ENCODE peak calls at places on chromosomes 11 and 22, in seven cellular contexts. V is naive thymus-derived CD4-positive, alpha-beta T cell; N is K562; D is mesendoderm; S is sigmoid colon; Q is CD8-positive, alpha-beta T cell; M is cardiac muscle cell. J is an unnamed sample.

GRCh38 chr11:16814410-16815046 is 76.1 kb downstream of the C11orf58 start:
- DNase-seq in V (no peak), N (no peak), D (no peak), S (peak; percentile 48), Q (no peak), M (no peak), J (no peak)

GRCh38 chr11:72584293-72584921 is 89.8 kb downstream of the PDE2A start:
- DNase-seq in V (peak; percentile 47), N (no peak), D (peak; percentile 56), S (peak; percentile 83), Q (peak; percentile 61), M (peak; percentile 9), J (peak; percentile 22)

GRCh38 chr22:42430486-42431125 is 1.6 kb downstream of the NFAM1 start:
- DNase-seq in V (no peak), N (no peak), D (no peak), S (no peak), Q (no peak), M (no peak), J (no peak)

GRCh38 chr11:35418282-35418846 is 994 bp downstream of the SLC1A2 start:
- DNase-seq in V (no peak), N (no peak), D (peak; percentile 53), S (no peak), Q (no peak), M (peak; percentile 15), J (no peak)

GRCh38 chr22:28128827-28129226 is 209.8 kb upstream of the PITPNB start:
- DNase-seq in V (no peak), N (no peak), D (no peak), S (no peak), Q (no peak), M (no peak), J (no peak)

GRCh38 chr11:7450836-7451235 is 34.5 kb upstream of the OLFML1 start:
- DNase-seq in V (no peak), N (no peak), D (no peak), S (no peak), Q (no peak), M (no peak), J (no peak)

GRCh38 chr11:46275964-46276641 is 1.4 kb upstream of the CREB3L1 start:
- DNase-seq in V (no peak), N (no peak), D (no peak), S (no peak), Q (no peak), M (no peak), J (no peak)

GRCh38 chr11:85737738-85738137 is 51.7 kb upstream of the CCDC89 start:
- DNase-seq in V (no peak), N (no peak), D (peak; percentile 36), S (no peak), Q (peak; percentile 16), M (peak; percentile 44), J (peak; percentile 46)

GRCh38 chr11:108193725-108194124 is 28.7 kb downstream of the NPAT start:
- DNase-seq in V (no peak), N (no peak), D (no peak), S (no peak), Q (no peak), M (no peak), J (no peak)

GRCh38 chr11:66617148-66617814 is 851 bp downstream of the RBM14 start:
- DNase-seq in V (peak; percentile 30), N (no peak), D (no peak), S (peak; percentile 89), Q (no peak), M (peak; percentile 78), J (peak; percentile 35)

GRCh38 chr11:117808768-117809167 is 11.8 kb upstream of the DSCAML1 start:
- DNase-seq in V (no peak), N (peak; percentile 36), D (no peak), S (no peak), Q (no peak), M (no peak), J (no peak)

GRCh38 chr22:23828800-23829680 is 9.8 kb downstream of the DERL3 start:
- DNase-seq in V (no peak), N (no peak), D (no peak), S (peak; percentile 57), Q (no peak), M (no peak), J (no peak)

GRCh38 chr11:46212720-46213119 is 64.7 kb upstream of the CREB3L1 start:
- DNase-seq in V (no peak), N (no peak), D (no peak), S (no peak), Q (no peak), M (no peak), J (no peak)

GRCh38 chr11:69799582-69799981 is 19.6 kb downstream of the FGF3 start:
- DNase-seq in V (no peak), N (peak; percentile 67), D (peak; percentile 88), S (no peak), Q (no peak), M (no peak), J (no peak)

GRCh38 chr11:96464695-96465307 is 75.0 kb downstream of the JRKL start:
- DNase-seq in V (peak; percentile 63), N (peak; percentile 78), D (peak; percentile 88), S (no peak), Q (peak; percentile 4), M (peak; percentile 81), J (peak; percentile 58)

GRCh38 chr11:46253258-46254134 is 24.0 kb upstream of the CREB3L1 start:
- DNase-seq in V (no peak), N (no peak), D (no peak), S (no peak), Q (no peak), M (no peak), J (no peak)

GRCh38 chr22:19984201-19984753 is 32.3 kb downstream of the ARVCF start:
- DNase-seq in V (no peak), N (peak; percentile 73), D (peak; percentile 79), S (peak; percentile 84), Q (no peak), M (no peak), J (no peak)

GRCh38 chr11:11916981-11917399 is 75.2 kb downstream of the USP47 start:
- DNase-seq in V (no peak), N (no peak), D (peak; percentile 61), S (no peak), Q (no peak), M (no peak), J (no peak)

GRCh38 chr11:35332524-35332923 is 86.8 kb downstream of the SLC1A2 start:
- DNase-seq in V (no peak), N (no peak), D (no peak), S (no peak), Q (no peak), M (no peak), J (no peak)

GRCh38 chr22:38172489-38173155 is 9.0 kb downstream of the PLA2G6 start:
- DNase-seq in V (no peak), N (no peak), D (no peak), S (peak; percentile 68), Q (peak; percentile 73), M (no peak), J (no peak)

GRCh38 chr22:42519544-42520237 is at the start of gene RRP7A:
- DNase-seq in V (peak; percentile 79), N (peak; percentile 88), D (peak; percentile 71), S (peak; percentile 87), Q (peak; percentile 83), M (peak; percentile 84), J (peak; percentile 76)

GRCh38 chr11:130523609-130524008 is 75.2 kb downstream of the ADAMTS15 start:
- DNase-seq in V (no peak), N (no peak), D (no peak), S (peak; percentile 77), Q (no peak), M (no peak), J (no peak)

GRCh38 chr11:128251140-128251539 is 336.2 kb downstream of the ETS1 start:
- DNase-seq in V (no peak), N (no peak), D (no peak), S (no peak), Q (no peak), M (no peak), J (no peak)

GRCh38 chr11:128250482-128250881 is 336.9 kb downstream of the ETS1 start:
- DNase-seq in V (no peak), N (no peak), D (no peak), S (no peak), Q (no peak), M (no peak), J (no peak)

GRCh38 chr11:128244896-128245295 is 342.5 kb downstream of the ETS1 start:
- DNase-seq in V (no peak), N (no peak), D (no peak), S (no peak), Q (no peak), M (no peak), J (no peak)

GRCh38 chr11:128246364-128247234 is 340.8 kb downstream of the ETS1 start:
- DNase-seq in V (no peak), N (no peak), D (no peak), S (no peak), Q (no peak), M (peak; percentile 17), J (no peak)

GRCh38 chr11:128247235-128247594 is 340.1 kb downstream of the ETS1 start:
- DNase-seq in V (no peak), N (no peak), D (no peak), S (no peak), Q (no peak), M (no peak), J (no peak)
- H3K27ac ChIP-seq in V (no peak overlapping the region), N (no peak overlapping the region), D (no peak overlapping the region), S (no peak overlapping the region), Q (no peak overlapping the region), M (no peak overlapping the region), J (no peak overlapping the region)

GRCh38 chr11:121550247-121551132 is 97.7 kb upstream of the SORL1-AS1 start:
- DNase-seq in V (no peak), N (no peak), D (no peak), S (no peak), Q (no peak), M (no peak), J (no peak)
- H3K27ac ChIP-seq in V (no peak overlapping the region), N (no peak overlapping the region), D (no peak overlapping the region), S (peak overlapping the region; percentile 35), Q (no peak overlapping the region), M (no peak overlapping the region), J (no peak overlapping the region)

GRCh38 chr22:49965291-49966040 is 4.9 kb downstream of the PIM3 start:
- DNase-seq in V (no peak), N (no peak), D (no peak), S (peak; percentile 67), Q (no peak), M (no peak), J (no peak)

GRCh38 chr22:49966041-49966715 is 5.6 kb downstream of the PIM3 start:
- DNase-seq in V (no peak), N (no peak), D (no peak), S (peak; percentile 67), Q (no peak), M (no peak), J (no peak)

GRCh38 chr22:49963647-49964026 is 3.1 kb downstream of the PIM3 start:
- DNase-seq in V (peak; percentile 38), N (no peak), D (no peak), S (peak; percentile 64), Q (no peak), M (no peak), J (no peak)

GRCh38 chr22:49964136-49964492 is 3.5 kb downstream of the PIM3 start:
- DNase-seq in V (no peak), N (no peak), D (no peak), S (peak; percentile 63), Q (peak; percentile 59), M (no peak), J (peak; percentile 45)

GRCh38 chr22:49964493-49965290 is 4.1 kb downstream of the PIM3 start:
- DNase-seq in V (no peak), N (no peak), D (no peak), S (peak; percentile 64), Q (no peak), M (no peak), J (no peak)
- H3K27ac ChIP-seq in V (no peak overlapping the region), N (no peak overlapping the region), D (no peak overlapping the region), S (peak overlapping the region; percentile 96), Q (no peak overlapping the region), M (peak overlapping the region; percentile 94), J (peak overlapping the region; percentile 98)

GRCh38 chr11:20518323-20518834 is 81.0 kb upstream of the SLC6A5 start:
- DNase-seq in V (no peak), N (no peak), D (no peak), S (no peak), Q (no peak), M (no peak), J (no peak)
- H3K27ac ChIP-seq in V (no peak overlapping the region), N (no peak overlapping the region), D (no peak overlapping the region), S (no peak overlapping the region), Q (no peak overlapping the region), M (no peak overlapping the region), J (no peak overlapping the region)

J was measured in CD4-positive, CD25-positive, alpha-beta regulatory T cell.